ENCODE peak calls at places on chromosomes 13 and 19, in four cellular contexts. G is mammary epithelial cell, I is psoas muscle, X is right cardiac atrium. R is an unnamed sample.

GRCh38 chr19:28289294-28290063 is 923.5 kb downstream of the UQCRFS1 start:
- DNase-seq in G (peak), I (no peak), X (no peak), R (no peak)

GRCh38 chr13:95087746-95088305 is 213.4 kb downstream of the ABCC4 start:
- DNase-seq in I (no peak), X (no peak), G (peak), R (no peak)

GRCh38 chr19:2517881-2518601 is 42.1 kb downstream of the GADD45B start:
- DNase-seq in X (no peak), I (no peak), G (no peak), R (no peak)

GRCh38 chr19:46480409-46480808 is 9.0 kb upstream of the PNMA8A start:
- DNase-seq in I (no peak), G (no peak), X (no peak), R (no peak)

GRCh38 chr19:664913-665443 is 2.0 kb upstream of the RNF126 start:
- DNase-seq in X (peak), I (peak), G (peak), R (peak)

GRCh38 chr19:46924874-46925547 is 64.2 kb downstream of the ARHGAP35 start:
- DNase-seq in G (peak), X (no peak), I (no peak), R (no peak)

GRCh38 chr19:50708179-50708879 is 11.3 kb downstream of the SHANK1 start:
- DNase-seq in G (no peak), X (no peak), I (no peak), R (no peak)

GRCh38 chr13:51325837-51326236 is 13.7 kb upstream of the SERPINE3 start:
- DNase-seq in G (peak), I (no peak), X (no peak), R (no peak)

GRCh38 chr19:24140099-24140498 is 53.1 kb downstream of the ZNF254 start:
- DNase-seq in X (no peak), G (peak), I (no peak), R (no peak)

GRCh38 chr19:51259348-51260245 is 8.7 kb downstream of the SIGLECL1 start:
- DNase-seq in I (no peak), G (peak), X (no peak), R (no peak)

GRCh38 chr19:51093066-51093465 is 10.4 kb upstream of the KLK14 start:
- DNase-seq in X (no peak), G (no peak), I (no peak), R (no peak)

GRCh38 chr19:8334458-8335342 is 8.4 kb downstream of the KANK3 start:
- DNase-seq in I (no peak), G (peak), X (peak), R (no peak)
- H3K4me3 ChIP-seq in I (peak), G (peak), X (peak), R (peak)

GRCh38 chr13:45060062-45060461 is 60.2 kb upstream of the GTF2F2 start:
- DNase-seq in I (no peak), X (no peak), G (no peak), R (no peak)

GRCh38 chr13:45055198-45055901 is 65.0 kb upstream of the GTF2F2 start:
- DNase-seq in X (no peak), I (no peak), G (peak), R (no peak)

GRCh38 chr13:45051315-45051714 is 62.0 kb downstream of the GPALPP1 start:
- DNase-seq in I (no peak), G (no peak), X (no peak), R (no peak)

DNA sequence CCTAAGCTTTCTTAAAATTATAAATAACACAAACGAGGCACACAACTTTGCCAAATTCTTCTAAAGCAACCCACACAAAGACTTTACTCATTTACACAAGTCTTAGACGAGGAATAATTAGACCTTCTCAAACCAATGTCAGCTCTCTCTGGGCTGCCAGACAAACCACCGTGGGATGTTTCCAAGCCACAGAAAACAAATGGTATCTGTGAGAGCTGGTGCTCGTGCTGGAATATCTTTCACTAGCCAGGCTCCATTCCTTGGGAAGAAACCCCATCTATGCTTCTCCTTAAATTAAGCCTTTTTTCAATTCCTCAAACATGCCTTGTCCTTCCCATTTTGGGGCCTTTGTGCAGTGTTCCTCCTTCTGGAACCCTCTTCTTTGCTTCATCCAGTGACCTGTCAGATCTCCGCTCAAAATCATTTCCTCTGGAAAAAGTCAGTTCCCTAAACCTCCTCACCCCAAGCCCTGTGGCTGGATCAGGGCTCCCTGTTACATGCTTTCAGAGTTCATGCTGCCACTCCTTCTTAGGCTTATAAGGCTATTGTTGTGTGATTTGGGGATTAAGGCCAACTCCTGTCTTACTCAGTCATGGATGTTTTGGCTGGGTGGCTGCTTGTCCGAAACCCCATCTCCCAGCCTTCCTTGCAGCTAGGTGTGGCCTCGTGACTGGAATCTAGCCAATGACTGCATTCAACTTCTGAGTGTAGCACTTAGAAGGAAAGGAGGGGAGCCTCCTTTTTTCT is 64.2 kb upstream of the GTF2F2 start:
- DNase-seq in I (no peak), X (no peak), G (peak), R (no peak)
- H3K4me3 ChIP-seq in I (no peak), X (no peak), G (peak), R (no peak)

DNA sequence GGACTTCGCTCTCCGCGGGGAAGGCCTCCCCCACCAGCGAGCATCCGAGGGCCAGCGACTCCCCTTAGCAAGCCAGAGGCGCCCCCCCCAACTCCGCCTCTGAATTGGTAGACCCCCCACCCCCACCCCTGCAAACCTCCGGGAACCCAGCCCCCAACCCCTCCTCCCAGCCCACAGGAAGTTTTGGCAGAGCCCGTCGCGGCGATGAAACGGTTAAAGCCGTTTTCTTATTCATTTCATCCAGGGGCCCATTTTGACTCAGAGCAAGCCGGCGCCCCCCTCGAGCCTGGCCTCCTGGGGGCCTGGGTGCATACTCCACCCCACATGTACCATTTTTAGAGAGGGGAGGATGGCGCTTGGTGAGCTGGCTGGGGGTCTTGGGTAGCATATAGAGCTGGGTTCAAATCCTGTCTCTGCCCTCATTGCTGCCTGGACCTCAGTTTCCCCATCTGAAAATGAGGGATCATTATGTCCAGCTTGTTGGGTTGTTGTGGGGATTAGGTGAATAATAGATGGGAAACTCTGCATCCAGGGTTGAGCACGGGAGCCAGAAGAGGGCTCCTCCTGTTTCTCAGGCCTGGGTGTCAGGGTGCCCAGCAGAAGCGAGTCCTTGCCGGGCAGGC is 7.9 kb upstream of the JUNB start:
- DNase-seq in X (no peak), I (no peak), G (no peak), R (no peak)
- H3K4me3 ChIP-seq in X (peak), I (peak), G (peak), R (peak)

GRCh38 chr13:34176636-34177035 is 358.7 kb downstream of the RFC3 start:
- DNase-seq in G (no peak), X (no peak), I (no peak), R (no peak)

GRCh38 chr13:34174671-34175145 is 356.8 kb downstream of the RFC3 start:
- DNase-seq in I (no peak), G (no peak), X (no peak), R (no peak)

GRCh38 chr13:34179481-34179880 is 361.5 kb downstream of the RFC3 start:
- DNase-seq in G (no peak), X (no peak), I (no peak), R (no peak)
- H3K4me3 ChIP-seq in G (no peak), X (no peak), I (no peak), R (no peak)

DNA sequence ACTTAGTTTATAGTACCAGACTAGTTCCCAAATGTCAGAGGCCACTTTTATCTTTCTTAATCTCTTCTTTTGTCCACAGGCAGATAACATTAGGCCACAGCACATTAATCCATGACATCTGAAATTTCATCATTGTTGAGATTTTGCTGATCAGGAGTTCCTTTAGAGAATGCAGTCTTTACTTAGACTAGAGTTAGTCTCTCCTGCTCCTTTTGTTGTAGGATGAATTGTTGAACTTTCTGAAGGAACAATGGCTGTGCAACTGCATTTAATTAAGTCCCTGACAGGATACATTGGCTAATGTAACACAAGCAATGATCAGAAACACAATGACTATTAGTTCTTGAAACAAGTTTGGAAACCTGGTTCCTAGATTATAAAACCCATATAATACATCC is 266.3 kb downstream of the PCDH20 start:
- DNase-seq in G (no peak), X (no peak), I (no peak), R (no peak)
- H3K4me3 ChIP-seq in G (no peak), X (no peak), I (no peak), R (no peak)

GRCh38 chr13:113357529-113357928 is 6.4 kb downstream of the GRTP1 start:
- DNase-seq in G (peak), X (no peak), I (no peak), R (no peak)
- H3K4me3 ChIP-seq in G (no peak), X (no peak), I (no peak), R (no peak)

DNA sequence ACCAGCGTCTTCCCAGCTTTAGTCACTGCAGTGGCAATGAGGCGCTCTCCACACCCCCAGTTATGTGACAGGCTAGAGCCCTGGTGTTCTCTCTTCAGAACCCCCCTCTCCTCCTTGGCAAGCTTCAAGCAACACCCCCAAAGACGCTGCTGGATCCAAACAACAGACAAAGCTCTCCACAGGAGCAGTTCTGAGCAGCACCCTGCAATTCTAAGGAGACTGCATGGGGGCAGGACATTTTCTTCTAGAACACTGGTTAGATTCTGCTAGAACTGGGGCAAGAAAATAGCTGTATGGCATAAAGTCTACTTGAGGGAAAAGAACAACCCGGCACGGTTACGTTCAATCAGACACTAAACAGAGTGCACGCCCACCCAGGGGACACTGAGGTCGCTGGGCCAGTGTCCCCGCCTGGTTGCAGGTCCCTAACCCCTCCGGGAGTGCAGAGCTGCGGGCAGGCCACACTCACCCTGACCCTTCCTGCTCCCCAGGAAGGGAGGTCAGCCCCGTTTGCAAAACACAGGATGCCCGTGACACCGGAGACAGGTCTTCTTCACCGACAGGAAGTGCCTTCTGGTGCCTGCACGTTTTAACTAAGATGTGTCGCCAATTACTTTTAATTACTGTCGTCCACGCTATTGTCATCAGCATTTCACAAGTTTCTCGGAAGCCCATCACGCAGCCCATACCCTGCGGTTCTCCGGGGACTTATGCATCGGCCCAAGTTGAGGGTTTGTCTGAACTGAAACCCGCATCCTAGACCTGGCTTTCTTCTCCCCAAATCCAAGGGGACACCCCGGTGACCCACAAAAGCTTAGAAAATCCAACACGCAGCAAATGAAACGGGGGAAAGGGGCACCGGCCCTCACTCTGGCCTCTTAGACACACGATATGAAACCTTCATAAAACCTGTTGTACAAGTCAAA is 943 bp downstream of the GJB6 start:
- DNase-seq in X (no peak), G (no peak), I (no peak), R (no peak)
- H3K4me3 ChIP-seq in X (no peak), G (peak), I (peak), R (no peak)

GRCh38 chr19:8366961-8367326 is 3.0 kb downstream of the ANGPTL4 start:
- DNase-seq in X (peak), I (peak), G (no peak), R (no peak)
- H3K4me3 ChIP-seq in X (no peak), I (peak), G (peak), R (no peak)